ENCODE peak calls at places on chromosomes 7 and 10, in four cellular contexts. D is occipital lobe, G is astrocyte of the spinal cord, U is heart left ventricle. J is an unnamed sample.

GRCh38 chr7:112749775-112750174 is 40.4 kb downstream of the TMEM168 start:
- DNase-seq in D (no peak), G (no peak), U (no peak), J (no peak)

GRCh38 chr7:77830649-77831355 is 32.2 kb downstream of the PHTF2 start:
- DNase-seq in D (no peak), G (no peak), U (no peak), J (no peak)

GRCh38 chr10:79202188-79203013 is 133.6 kb downstream of the ZMIZ1 start:
- DNase-seq in D (no peak), G (peak; percentile 27), U (peak; percentile 56), J (no peak)

GRCh38 chr10:98924526-98924925 is 311.1 kb downstream of the HPSE2 start:
- DNase-seq in D (no peak), G (no peak), U (no peak), J (no peak)

GRCh38 chr10:103739039-103739764 is 116.2 kb downstream of the SH3PXD2A start:
- DNase-seq in D (no peak), G (peak; percentile 95), U (peak; percentile 63), J (no peak)

GRCh38 chr10:69389827-69390490 is 26.8 kb downstream of the TACR2 start:
- DNase-seq in D (no peak), G (peak; percentile 46), U (no peak), J (no peak)

GRCh38 chr7:25940086-25940906 is 211.7 kb upstream of the NFE2L3 start:
- DNase-seq in D (no peak), G (no peak), U (no peak), J (no peak)

GRCh38 chr7:28395404-28395803 is 16.9 kb upstream of the CREB5 start:
- DNase-seq in D (no peak), G (no peak), U (no peak), J (no peak)

GRCh38 chr10:132153616-132154217 is 33.0 kb upstream of the DPYSL4 start:
- DNase-seq in D (no peak), G (no peak), U (no peak), J (no peak)

GRCh38 chr7:129903935-129904334 is 48.8 kb downstream of the UBE2H start:
- DNase-seq in D (no peak), G (no peak), U (no peak), J (no peak)

GRCh38 chr10:124221356-124222297 is 128.2 kb upstream of the CHST15 start:
- DNase-seq in D (no peak), G (peak; percentile 73), U (no peak), J (no peak)

GRCh38 chr7:108503112-108504026 is 22.6 kb downstream of the PNPLA8 start:
- DNase-seq in D (no peak), G (no peak), U (no peak), J (no peak)

GRCh38 chr7:26630941-26631580 is 233.3 kb downstream of the SKAP2 start:
- DNase-seq in D (no peak), G (no peak), U (no peak), J (no peak)

GRCh38 chr7:11319491-11320274 is 346.0 kb downstream of the PHF14 start:
- DNase-seq in D (no peak), G (peak; percentile 22), U (no peak), J (no peak)

GRCh38 chr7:91325731-91326130 is 61.5 kb downstream of the FZD1 start:
- DNase-seq in D (no peak), G (peak; percentile 15), U (no peak), J (no peak)

GRCh38 chr7:68417659-68418058 is 1180.6 kb upstream of the AUTS2 start:
- DNase-seq in D (no peak), G (no peak), U (no peak), J (no peak)

GRCh38 chr10:27664464-27664863 is 81.2 kb downstream of the MKX start:
- DNase-seq in D (no peak), G (no peak), U (no peak), J (no peak)

GRCh38 chr10:127735723-127736221 is 1.2 kb upstream of the FOXI2 start:
- DNase-seq in D (no peak), G (no peak), U (no peak), J (no peak)

GRCh38 chr10:6014241-6014761 is 37.0 kb upstream of the IL15RA start:
- DNase-seq in D (peak; percentile 14), G (peak; percentile 36), U (peak; percentile 44), J (no peak)

GRCh38 chr10:104735036-104735435 is 93.9 kb downstream of the SORCS3 start:
- DNase-seq in D (no peak), G (no peak), U (peak; percentile 15), J (peak; percentile 46)

GRCh38 chr7:128860158-128861073 is 2.2 kb upstream of the ATP6V1F start:
- DNase-seq in D (no peak), G (peak; percentile 50), U (no peak), J (no peak)

GRCh38 chr7:148303295-148304013 is 287.1 kb upstream of the C7orf33 start:
- DNase-seq in D (peak; percentile 48), G (peak; percentile 78), U (peak; percentile 79), J (no peak)

GRCh38 chr10:59358576-59358975 is 3.8 kb downstream of the FAM13C start:
- DNase-seq in D (no peak), G (no peak), U (no peak), J (no peak)

GRCh38 chr7:31553636-31554035 is 39.7 kb downstream of the ITPRID1 start:
- DNase-seq in D (no peak), G (no peak), U (no peak), J (no peak)

GRCh38 chr7:106480161-106480579 is 180.8 kb downstream of the CCDC71L start:
- DNase-seq in D (no peak), G (no peak), U (no peak), J (no peak)

GRCh38 chr10:69327463-69328345 is 49.4 kb downstream of the HK1 start:
- DNase-seq in D (peak; percentile 68), G (peak; percentile 62), U (peak; percentile 77), J (peak; percentile 79)

GRCh38 chr7:150986556-150986955 is 4.3 kb upstream of the NOS3 start:
- DNase-seq in D (no peak), G (no peak), U (no peak), J (no peak)

GRCh38 chr7:85528581-85528980 is 341.7 kb upstream of the SEMA3D start:
- DNase-seq in D (no peak), G (no peak), U (no peak), J (no peak)

GRCh38 chr7:148142660-148143248 is 447.8 kb upstream of the C7orf33 start:
- DNase-seq in D (no peak), G (peak; percentile 27), U (no peak), J (no peak)

GRCh38 chr7:47508389-47509380 is 73.2 kb downstream of the TNS3 start:
- DNase-seq in D (no peak), G (no peak), U (no peak), J (no peak)

GRCh38 chr10:60441515-60441914 is 51.8 kb upstream of the ANK3 start:
- DNase-seq in D (no peak), G (no peak), U (no peak), J (no peak)

GRCh38 chr10:49592726-49593563 is 17.2 kb upstream of the SLC18A3 start:
- DNase-seq in D (no peak), G (peak; percentile 49), U (no peak), J (no peak)

GRCh38 chr10:112913661-112914287 is 36.3 kb upstream of the TCF7L2 start:
- DNase-seq in D (no peak), G (no peak), U (no peak), J (no peak)

GRCh38 chr10:116444527-116445142 is 17.0 kb downstream of the PNLIPRP3 start:
- DNase-seq in D (no peak), G (peak; percentile 24), U (no peak), J (no peak)

GRCh38 chr7:54252256-54253035 is 289.7 kb upstream of the VSTM2A start:
- DNase-seq in D (no peak), G (peak; percentile 1), U (no peak), J (no peak)

GRCh38 chr7:81361769-81362168 is 408.1 kb downstream of the HGF start:
- DNase-seq in D (no peak), G (peak; percentile 23), U (no peak), J (no peak)

GRCh38 chr7:74183653-74184450 is 9.7 kb downstream of the EIF4H start:
- DNase-seq in D (no peak), G (no peak), U (no peak), J (no peak)

GRCh38 chr7:100040575-100040974 is 9.0 kb upstream of the ZSCAN21 start:
- DNase-seq in D (no peak), G (no peak), U (no peak), J (no peak)

GRCh38 chr10:132962623-132963429 is 20.5 kb upstream of the CFAP46 start:
- DNase-seq in D (no peak), G (peak; percentile 6), U (no peak), J (no peak)

J was measured in dorsolateral prefrontal cortex.